ENCODE peak calls at places on chromosomes 4 and X, in nine cellular contexts. U, L, T, A, I, H, W, Y and C are unnamed samples.

GRCh38 chr4:99221980-99222379 is 2.9 kb upstream of the ADH6 start:
- DNase-seq in Y (no peak), L (no peak), I (no peak), U (no peak), A (no peak), H (no peak), T (no peak), W (no peak), C (no peak)

GRCh38 chr4:58515206-58515605 is 1405.0 kb upstream of the IGFBP7 start:
- DNase-seq in Y (no peak), T (no peak), I (no peak), A (no peak), H (no peak), U (no peak), W (no peak), L (no peak), C (no peak)

GRCh38 chrX:135707880-135708279 is 5.6 kb upstream of the CT45A1 start:
- DNase-seq in H (peak), U (no peak), I (no peak), L (no peak), T (peak), A (no peak), Y (no peak), W (no peak), C (no peak)

GRCh38 chrX:10579753-10580060 is 40.7 kb downstream of the MID1 start:
- DNase-seq in Y (no peak), H (no peak), L (no peak), I (no peak), A (peak), W (no peak), T (no peak), U (no peak), C (no peak)

GRCh38 chr4:158970786-158971185 is 132.1 kb upstream of the RAPGEF2 start:
- DNase-seq in H (no peak), L (no peak), U (no peak), Y (no peak), I (no peak), T (no peak), W (no peak), A (no peak), C (no peak)

GRCh38 chr4:118991686-118992085 is 103.0 kb downstream of the SYNPO2 start:
- DNase-seq in U (no peak), A (no peak), T (no peak), H (peak), I (no peak), Y (no peak), W (no peak), L (no peak), C (no peak)

GRCh38 chrX:102651242-102651967 is at the start of gene GPRASP1:
- DNase-seq in I (no peak), W (peak), U (peak), L (peak), Y (peak), T (peak), A (peak), H (no peak), C (peak)

GRCh38 chr4:47567511-47567910 is 82.4 kb downstream of the ATP10D start:
- DNase-seq in H (no peak), U (no peak), I (no peak), A (no peak), Y (no peak), W (no peak), L (no peak), T (no peak), C (no peak)

GRCh38 chrX:102684772-102685520 is 27.3 kb upstream of the GPRASP2 start:
- DNase-seq in W (no peak), A (no peak), U (no peak), I (no peak), Y (no peak), T (no peak), L (no peak), H (peak), C (no peak)

GRCh38 chr4:78207951-78208350 is 150.8 kb downstream of the FRAS1 start:
- DNase-seq in U (no peak), W (no peak), A (no peak), L (no peak), T (no peak), Y (no peak), I (no peak), H (no peak), C (no peak)

GRCh38 chrX:44903107-44903506 is 30.1 kb downstream of the KDM6A start:
- DNase-seq in H (peak), W (no peak), A (peak), U (no peak), L (no peak), Y (no peak), T (no peak), I (peak), C (no peak)

GRCh38 chr4:3497554-3498389 is 34.5 kb downstream of the LRPAP1 start:
- DNase-seq in I (no peak), Y (no peak), T (no peak), A (no peak), U (no peak), L (no peak), W (no peak), H (no peak), C (no peak)

GRCh38 chrX:3638280-3638873 is 75.1 kb downstream of the PRKX start:
- DNase-seq in A (peak), L (no peak), Y (no peak), H (peak), W (peak), U (no peak), I (no peak), T (peak), C (no peak)

GRCh38 chr4:7763788-7764187 is 175.9 kb downstream of the AFAP1 start:
- DNase-seq in T (no peak), H (no peak), Y (no peak), A (no peak), U (no peak), L (no peak), I (no peak), W (no peak), C (no peak)

GRCh38 chr4:169278669-169279068 is 7.9 kb upstream of the SH3RF1 start:
- DNase-seq in T (no peak), A (no peak), H (no peak), W (no peak), U (no peak), I (no peak), Y (no peak), L (no peak), C (no peak)

GRCh38 chr4:93646225-93646930 is 182.2 kb upstream of the ATOH1 start:
- DNase-seq in H (peak), I (no peak), A (no peak), W (no peak), T (no peak), L (no peak), U (no peak), Y (no peak), C (no peak)

GRCh38 chrX:152861116-152861515 is 30.3 kb downstream of the NSDHL start:
- DNase-seq in H (no peak), T (no peak), W (no peak), U (no peak), I (no peak), A (no peak), Y (no peak), L (no peak), C (no peak)

GRCh38 chr4:167000141-167000852 is 234.0 kb downstream of the SPOCK3 start:
- DNase-seq in L (no peak), A (no peak), H (no peak), Y (no peak), U (no peak), W (no peak), T (no peak), I (no peak), C (no peak)

GRCh38 chr4:83223781-83224180 is 60.8 kb downstream of the COQ2 start:
- DNase-seq in A (peak), I (no peak), W (no peak), L (no peak), H (no peak), Y (no peak), T (no peak), U (no peak), C (no peak)

GRCh38 chr4:26856906-26857277 is 3.7 kb upstream of the STIM2 start:
- DNase-seq in Y (no peak), U (no peak), I (no peak), L (no peak), H (no peak), A (no peak), T (no peak), W (no peak), C (no peak)

GRCh38 chrX:47854474-47854873 is 17.8 kb downstream of the ZNF81 start:
- DNase-seq in H (no peak), L (no peak), A (no peak), Y (no peak), I (no peak), U (no peak), T (peak), W (peak), C (no peak)

GRCh38 chr4:531721-532565 is 32.9 kb downstream of the PIGG start:
- DNase-seq in I (no peak), A (no peak), U (peak), H (no peak), Y (no peak), L (no peak), W (no peak), T (no peak), C (no peak)

GRCh38 chr4:53658029-53658428 is 66.7 kb upstream of the LNX1 start:
- DNase-seq in L (no peak), Y (no peak), T (no peak), W (no peak), A (no peak), U (no peak), I (no peak), H (no peak), C (no peak)